ENCODE peak calls at places on chromosomes 16 and 17, in seven cellular contexts. One of them, this sample, is unnamed.

GRCh38 chr17:45768000-45768399 is 16.1 kb upstream of the CRHR1 start:
- DNase-seq in mesenchymal stem cell: no peak
- DNase-seq in mesendoderm: peak; percentile 85
- DNase-seq in trophoblast cell: no peak
- DNase-seq in IMR-90: no peak
- DNase-seq in H1: no peak
- DNase-seq in H9: peak; percentile 83
- DNase-seq in this sample: no peak

GRCh38 chr17:37698132-37698615 is 46.7 kb downstream of the HNF1B start:
- DNase-seq in mesenchymal stem cell: peak; percentile 42
- DNase-seq in mesendoderm: no peak
- DNase-seq in trophoblast cell: no peak
- DNase-seq in IMR-90: peak; percentile 79
- DNase-seq in H1: no peak
- DNase-seq in H9: no peak
- DNase-seq in this sample: no peak

GRCh38 chr17:50925296-50925891 is 59.2 kb upstream of the TOB1 start:
- DNase-seq in mesenchymal stem cell: no peak
- DNase-seq in mesendoderm: no peak
- DNase-seq in trophoblast cell: no peak
- DNase-seq in IMR-90: no peak
- DNase-seq in H1: no peak
- DNase-seq in H9: peak; percentile 80
- DNase-seq in this sample: no peak

GRCh38 chr17:77208856-77209255 is 68.1 kb downstream of the SEC14L1 start:
- DNase-seq in mesenchymal stem cell: peak; percentile 74
- DNase-seq in mesendoderm: no peak
- DNase-seq in trophoblast cell: no peak
- DNase-seq in IMR-90: peak; percentile 24
- DNase-seq in H1: no peak
- DNase-seq in H9: no peak
- DNase-seq in this sample: no peak

GRCh38 chr17:81258292-81258691 is 19.2 kb downstream of the NDUFAF8 start:
- DNase-seq in mesenchymal stem cell: peak; percentile 34
- DNase-seq in mesendoderm: no peak
- DNase-seq in trophoblast cell: no peak
- DNase-seq in IMR-90: no peak
- DNase-seq in H1: no peak
- DNase-seq in H9: peak; percentile 73
- DNase-seq in this sample: no peak

GRCh38 chr17:48723555-48724239 is 712 bp downstream of the PRAC2 start:
- DNase-seq in mesenchymal stem cell: peak; percentile 33
- DNase-seq in mesendoderm: peak; percentile 83
- DNase-seq in trophoblast cell: no peak
- DNase-seq in IMR-90: no peak
- DNase-seq in H1: no peak
- DNase-seq in H9: peak; percentile 83
- DNase-seq in this sample: no peak

GRCh38 chr16:3012246-3012645 is 477 bp upstream of the CLDN9 start:
- DNase-seq in mesenchymal stem cell: no peak
- DNase-seq in mesendoderm: peak; percentile 37
- DNase-seq in trophoblast cell: no peak
- DNase-seq in IMR-90: no peak
- DNase-seq in H1: no peak
- DNase-seq in H9: no peak
- DNase-seq in this sample: no peak

GRCh38 chr17:70947636-70948565 is 778.6 kb downstream of the KCNJ2 start:
- DNase-seq in mesenchymal stem cell: no peak
- DNase-seq in mesendoderm: no peak
- DNase-seq in trophoblast cell: no peak
- DNase-seq in IMR-90: no peak
- DNase-seq in H1: no peak
- DNase-seq in H9: no peak
- DNase-seq in this sample: no peak

GRCh38 chr16:20383106-20384029 is 21.2 kb downstream of the PDILT start:
- DNase-seq in mesenchymal stem cell: peak; percentile 45
- DNase-seq in mesendoderm: peak; percentile 91
- DNase-seq in trophoblast cell: peak; percentile 64
- DNase-seq in IMR-90: peak; percentile 54
- DNase-seq in H1: peak; percentile 67
- DNase-seq in H9: peak; percentile 88
- DNase-seq in this sample: peak; percentile 72

GRCh38 chr16:26830716-26831115 is 236.0 kb upstream of the C16orf82 start:
- DNase-seq in mesenchymal stem cell: no peak
- DNase-seq in mesendoderm: peak; percentile 10
- DNase-seq in trophoblast cell: no peak
- DNase-seq in IMR-90: no peak
- DNase-seq in H1: no peak
- DNase-seq in H9: no peak
- DNase-seq in this sample: no peak

GRCh38 chr17:7363311-7363710 is 8.4 kb downstream of the TMEM95 start:
- DNase-seq in mesenchymal stem cell: no peak
- DNase-seq in mesendoderm: no peak
- DNase-seq in trophoblast cell: peak; percentile 88
- DNase-seq in IMR-90: peak; percentile 18
- DNase-seq in H1: no peak
- DNase-seq in H9: no peak
- DNase-seq in this sample: no peak

GRCh38 chr16:49592507-49593422 is 219.2 kb downstream of the C16orf78 start:
- DNase-seq in mesenchymal stem cell: peak; percentile 27
- DNase-seq in mesendoderm: peak; percentile 81
- DNase-seq in trophoblast cell: no peak
- DNase-seq in IMR-90: peak; percentile 7
- DNase-seq in H1: peak; percentile 49
- DNase-seq in H9: peak; percentile 72
- DNase-seq in this sample: peak; percentile 56

GRCh38 chr17:64019486-64020067 is 856 bp downstream of the ICAM2 start:
- DNase-seq in mesenchymal stem cell: no peak
- DNase-seq in mesendoderm: no peak
- DNase-seq in trophoblast cell: no peak
- DNase-seq in IMR-90: no peak
- DNase-seq in H1: no peak
- DNase-seq in H9: no peak
- DNase-seq in this sample: no peak

GRCh38 chr17:65697661-65698060 is 136.2 kb upstream of the AXIN2 start:
- DNase-seq in mesenchymal stem cell: no peak
- DNase-seq in mesendoderm: no peak
- DNase-seq in trophoblast cell: no peak
- DNase-seq in IMR-90: no peak
- DNase-seq in H1: no peak
- DNase-seq in H9: no peak
- DNase-seq in this sample: no peak

GRCh38 chr17:81498953-81499600 is 13.5 kb downstream of the ACTG1 start:
- DNase-seq in mesenchymal stem cell: no peak
- DNase-seq in mesendoderm: no peak
- DNase-seq in trophoblast cell: no peak
- DNase-seq in IMR-90: no peak
- DNase-seq in H1: no peak
- DNase-seq in H9: no peak
- DNase-seq in this sample: no peak

GRCh38 chr17:76612977-76613851 is 27.6 kb upstream of the ST6GALNAC2 start:
- DNase-seq in mesenchymal stem cell: no peak
- DNase-seq in mesendoderm: peak; percentile 96
- DNase-seq in trophoblast cell: peak; percentile 80
- DNase-seq in IMR-90: no peak
- DNase-seq in H1: peak; percentile 51
- DNase-seq in H9: peak; percentile 96
- DNase-seq in this sample: no peak

GRCh38 chr17:77426676-77427386 is 286.1 kb downstream of the SEC14L1 start:
- DNase-seq in mesenchymal stem cell: no peak
- DNase-seq in mesendoderm: no peak
- DNase-seq in trophoblast cell: no peak
- DNase-seq in IMR-90: no peak
- DNase-seq in H1: no peak
- DNase-seq in H9: no peak
- DNase-seq in this sample: no peak

GRCh38 chr17:4204676-4205075 is 59.1 kb downstream of the ANKFY1 start:
- DNase-seq in mesenchymal stem cell: peak; percentile 52
- DNase-seq in mesendoderm: no peak
- DNase-seq in trophoblast cell: no peak
- DNase-seq in IMR-90: peak; percentile 96
- DNase-seq in H1: no peak
- DNase-seq in H9: peak; percentile 10
- DNase-seq in this sample: no peak

GRCh38 chr17:3792481-3792880 is 8.5 kb downstream of the ITGAE start:
- DNase-seq in mesenchymal stem cell: no peak
- DNase-seq in mesendoderm: no peak
- DNase-seq in trophoblast cell: no peak
- DNase-seq in IMR-90: no peak
- DNase-seq in H1: no peak
- DNase-seq in H9: no peak
- DNase-seq in this sample: no peak

DNA sequence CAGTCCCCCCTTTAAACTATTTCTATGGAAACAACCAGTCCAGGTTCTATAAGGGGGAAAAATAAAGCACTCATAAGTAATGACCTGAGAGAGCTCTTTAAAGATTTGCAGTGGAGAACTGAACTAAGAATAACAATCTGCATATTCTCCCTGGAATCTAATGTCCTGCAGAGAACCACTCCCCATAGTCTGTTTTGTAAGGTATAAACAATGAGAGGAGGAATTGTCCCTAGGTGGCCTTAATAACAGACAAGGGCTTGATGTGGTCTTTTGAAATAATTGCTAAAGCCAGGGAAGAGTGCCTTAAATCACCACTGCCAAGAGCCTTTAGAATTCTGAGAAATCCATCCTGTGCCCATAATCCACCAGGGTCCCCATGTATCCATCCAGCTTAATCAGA is 106.3 kb downstream of the CDH11 start:
- DNase-seq in mesenchymal stem cell: no peak
- DNase-seq in mesendoderm: peak; percentile 21
- DNase-seq in trophoblast cell: no peak
- DNase-seq in IMR-90: no peak
- DNase-seq in H1: no peak
- DNase-seq in H9: no peak
- DNase-seq in this sample: no peak
- H3K4ac ChIP-seq in mesenchymal stem cell: no peak overlapping the region
- H3K4ac ChIP-seq in mesendoderm: no peak overlapping the region
- H3K4ac ChIP-seq in trophoblast cell: no peak overlapping the region
- H3K4ac ChIP-seq in IMR-90: no peak overlapping the region
- H3K4ac ChIP-seq in H1: no peak overlapping the region
- H3K4ac ChIP-seq in H9: no peak overlapping the region
- H3K4ac ChIP-seq in this sample: no peak overlapping the region

GRCh38 chr16:22901563-22901962 is 87.6 kb downstream of the HS3ST2 start:
- DNase-seq in mesenchymal stem cell: no peak
- DNase-seq in mesendoderm: no peak
- DNase-seq in trophoblast cell: no peak
- DNase-seq in IMR-90: no peak
- DNase-seq in H1: no peak
- DNase-seq in H9: no peak
- DNase-seq in this sample: no peak

GRCh38 chr16:22898131-22898530 is 84.2 kb downstream of the HS3ST2 start:
- DNase-seq in mesenchymal stem cell: no peak
- DNase-seq in mesendoderm: no peak
- DNase-seq in trophoblast cell: no peak
- DNase-seq in IMR-90: no peak
- DNase-seq in H1: no peak
- DNase-seq in H9: no peak
- DNase-seq in this sample: no peak

GRCh38 chr16:22900863-22901262 is 86.9 kb downstream of the HS3ST2 start:
- DNase-seq in mesenchymal stem cell: no peak
- DNase-seq in mesendoderm: no peak
- DNase-seq in trophoblast cell: no peak
- DNase-seq in IMR-90: no peak
- DNase-seq in H1: no peak
- DNase-seq in H9: no peak
- DNase-seq in this sample: no peak

GRCh38 chr16:22897184-22897583 is 83.2 kb downstream of the HS3ST2 start:
- DNase-seq in mesenchymal stem cell: no peak
- DNase-seq in mesendoderm: no peak
- DNase-seq in trophoblast cell: no peak
- DNase-seq in IMR-90: no peak
- DNase-seq in H1: no peak
- DNase-seq in H9: no peak
- DNase-seq in this sample: no peak

GRCh38 chr16:22898874-22899348 is 84.9 kb downstream of the HS3ST2 start:
- DNase-seq in mesenchymal stem cell: peak; percentile 35
- DNase-seq in mesendoderm: peak; percentile 93
- DNase-seq in trophoblast cell: peak; percentile 26
- DNase-seq in IMR-90: peak; percentile 56
- DNase-seq in H1: peak; percentile 68
- DNase-seq in H9: peak; percentile 88
- DNase-seq in this sample: peak; percentile 83
- H2BK5ac ChIP-seq in mesenchymal stem cell: no peak overlapping the region
- H2BK5ac ChIP-seq in mesendoderm: no peak overlapping the region
- H2BK5ac ChIP-seq in trophoblast cell: no peak overlapping the region
- H2BK5ac ChIP-seq in IMR-90: no peak overlapping the region
- H2BK5ac ChIP-seq in H1: no peak overlapping the region
- H2BK5ac ChIP-seq in H9: no peak overlapping the region
- H2BK5ac ChIP-seq in this sample: no peak overlapping the region

DNA sequence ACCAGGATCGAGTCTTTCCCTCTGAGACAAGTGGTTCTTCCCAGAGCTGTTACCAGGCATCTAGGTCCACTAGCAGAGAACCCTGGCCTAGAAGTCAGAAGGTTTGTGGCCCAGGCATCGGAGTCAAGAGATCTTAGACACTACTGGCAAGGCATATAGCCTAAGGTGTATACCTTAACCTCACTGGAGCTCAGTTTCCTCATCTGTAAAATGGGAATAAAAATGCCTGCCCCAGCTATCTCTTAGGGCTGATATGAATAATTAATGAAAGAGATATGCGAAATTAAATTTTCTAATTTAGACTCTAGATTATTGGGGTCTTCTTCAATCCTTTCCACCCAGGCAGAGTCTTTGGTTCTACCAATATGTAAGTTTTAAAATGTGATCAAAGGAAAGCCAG is 60.5 kb upstream of the NLK start:
- DNase-seq in mesenchymal stem cell: no peak
- DNase-seq in mesendoderm: no peak
- DNase-seq in trophoblast cell: no peak
- DNase-seq in IMR-90: no peak
- DNase-seq in H1: no peak
- DNase-seq in H9: no peak
- DNase-seq in this sample: no peak
- H3K4ac ChIP-seq in mesenchymal stem cell: no peak overlapping the region
- H3K4ac ChIP-seq in mesendoderm: peak overlapping the region; percentile 25
- H3K4ac ChIP-seq in trophoblast cell: no peak overlapping the region
- H3K4ac ChIP-seq in IMR-90: no peak overlapping the region
- H3K4ac ChIP-seq in H1: no peak overlapping the region
- H3K4ac ChIP-seq in H9: no peak overlapping the region
- H3K4ac ChIP-seq in this sample: no peak overlapping the region

DNA sequence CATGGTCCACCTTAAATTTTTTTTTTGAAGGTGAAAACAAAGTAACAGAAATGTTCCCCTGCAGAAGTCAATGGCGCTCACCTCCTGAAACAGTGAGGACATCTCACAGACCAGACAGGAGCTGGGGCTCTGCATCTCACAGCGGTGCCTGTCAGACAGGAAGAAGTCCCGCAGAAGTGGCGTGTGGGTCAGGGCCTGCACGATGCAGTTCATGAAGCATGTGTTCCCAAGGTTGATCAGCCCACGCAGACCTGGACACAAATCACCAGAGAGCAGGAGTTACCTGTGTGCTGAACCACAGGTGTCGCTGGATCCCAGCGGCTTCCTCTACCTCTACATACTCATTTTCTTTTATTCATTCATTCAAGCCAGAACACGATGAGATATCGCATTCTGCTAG is 24.9 kb downstream of the USP22 start:
- DNase-seq in mesenchymal stem cell: no peak
- DNase-seq in mesendoderm: no peak
- DNase-seq in trophoblast cell: no peak
- DNase-seq in IMR-90: no peak
- DNase-seq in H1: no peak
- DNase-seq in H9: no peak
- DNase-seq in this sample: no peak
- H2BK5ac ChIP-seq in mesenchymal stem cell: no peak overlapping the region
- H2BK5ac ChIP-seq in mesendoderm: no peak overlapping the region
- H2BK5ac ChIP-seq in trophoblast cell: no peak overlapping the region
- H2BK5ac ChIP-seq in IMR-90: no peak overlapping the region
- H2BK5ac ChIP-seq in H1: no peak overlapping the region
- H2BK5ac ChIP-seq in H9: no peak overlapping the region
- H2BK5ac ChIP-seq in this sample: no peak overlapping the region

This sample was measured in neuronal stem cell.